ENCODE peak calls at places on chromosome 12, in seven cellular contexts. One of them, this sample, is unnamed.

GRCh38 chr12:55651314-55651703 is 14.6 kb downstream of the OR10P1 start:
- DNase-seq in stimulated activated CD8-positive, alpha-beta memory T cell treated with anti-CD3 and anti-CD28 coated beads, Interleukin-4, amount 100 ng/mL, for 1 hour: no peak
- DNase-seq in stimulated activated effector memory CD8-positive, alpha-beta T cell treated with anti-CD3 and anti-CD28 coated beads, Interleukin-12 subunit alpha, Interleukin-12 subunit beta, amount 100 ng/mL, for 72 hours: no peak
- DNase-seq in stimulated activated CD4-positive, alpha-beta T cell treated with anti-CD3 and anti-CD28 coated beads, TNF-alpha, amount 100 ng/mL, for 1 hour: no peak
- DNase-seq in LoVo: no peak
- DNase-seq in left ventricle myocardium inferior: no peak
- DNase-seq in NCI-H2081: no peak
- DNase-seq in this sample: no peak

GRCh38 chr12:101647711-101648110 is 49.7 kb upstream of the CHPT1 start:
- DNase-seq in stimulated activated CD8-positive, alpha-beta memory T cell treated with anti-CD3 and anti-CD28 coated beads, Interleukin-4, amount 100 ng/mL, for 1 hour: no peak
- DNase-seq in stimulated activated effector memory CD8-positive, alpha-beta T cell treated with anti-CD3 and anti-CD28 coated beads, Interleukin-12 subunit alpha, Interleukin-12 subunit beta, amount 100 ng/mL, for 72 hours: no peak
- DNase-seq in stimulated activated CD4-positive, alpha-beta T cell treated with anti-CD3 and anti-CD28 coated beads, TNF-alpha, amount 100 ng/mL, for 1 hour: no peak
- DNase-seq in LoVo: no peak
- DNase-seq in left ventricle myocardium inferior: no peak
- DNase-seq in NCI-H2081: no peak
- DNase-seq in this sample: no peak

GRCh38 chr12:53703746-53704145 is 23.5 kb downstream of the CALCOCO1 start:
- DNase-seq in stimulated activated CD8-positive, alpha-beta memory T cell treated with anti-CD3 and anti-CD28 coated beads, Interleukin-4, amount 100 ng/mL, for 1 hour: no peak
- DNase-seq in stimulated activated effector memory CD8-positive, alpha-beta T cell treated with anti-CD3 and anti-CD28 coated beads, Interleukin-12 subunit alpha, Interleukin-12 subunit beta, amount 100 ng/mL, for 72 hours: no peak
- DNase-seq in stimulated activated CD4-positive, alpha-beta T cell treated with anti-CD3 and anti-CD28 coated beads, TNF-alpha, amount 100 ng/mL, for 1 hour: no peak
- DNase-seq in LoVo: no peak
- DNase-seq in left ventricle myocardium inferior: no peak
- DNase-seq in NCI-H2081: no peak
- DNase-seq in this sample: no peak

GRCh38 chr12:47267571-47267970 is 187.8 kb upstream of the AMIGO2 start:
- DNase-seq in stimulated activated CD8-positive, alpha-beta memory T cell treated with anti-CD3 and anti-CD28 coated beads, Interleukin-4, amount 100 ng/mL, for 1 hour: no peak
- DNase-seq in stimulated activated effector memory CD8-positive, alpha-beta T cell treated with anti-CD3 and anti-CD28 coated beads, Interleukin-12 subunit alpha, Interleukin-12 subunit beta, amount 100 ng/mL, for 72 hours: no peak
- DNase-seq in stimulated activated CD4-positive, alpha-beta T cell treated with anti-CD3 and anti-CD28 coated beads, TNF-alpha, amount 100 ng/mL, for 1 hour: no peak
- DNase-seq in LoVo: no peak
- DNase-seq in left ventricle myocardium inferior: no peak
- DNase-seq in NCI-H2081: no peak
- DNase-seq in this sample: no peak

GRCh38 chr12:65403188-65403587 is 124.7 kb downstream of the MSRB3 start:
- DNase-seq in stimulated activated CD8-positive, alpha-beta memory T cell treated with anti-CD3 and anti-CD28 coated beads, Interleukin-4, amount 100 ng/mL, for 1 hour: no peak
- DNase-seq in stimulated activated effector memory CD8-positive, alpha-beta T cell treated with anti-CD3 and anti-CD28 coated beads, Interleukin-12 subunit alpha, Interleukin-12 subunit beta, amount 100 ng/mL, for 72 hours: no peak
- DNase-seq in stimulated activated CD4-positive, alpha-beta T cell treated with anti-CD3 and anti-CD28 coated beads, TNF-alpha, amount 100 ng/mL, for 1 hour: no peak
- DNase-seq in LoVo: no peak
- DNase-seq in left ventricle myocardium inferior: no peak
- DNase-seq in NCI-H2081: no peak
- DNase-seq in this sample: no peak

GRCh38 chr12:30795410-30795659 is 40.6 kb upstream of the CAPRIN2 start:
- DNase-seq in stimulated activated CD8-positive, alpha-beta memory T cell treated with anti-CD3 and anti-CD28 coated beads, Interleukin-4, amount 100 ng/mL, for 1 hour: no peak
- DNase-seq in stimulated activated effector memory CD8-positive, alpha-beta T cell treated with anti-CD3 and anti-CD28 coated beads, Interleukin-12 subunit alpha, Interleukin-12 subunit beta, amount 100 ng/mL, for 72 hours: peak
- DNase-seq in stimulated activated CD4-positive, alpha-beta T cell treated with anti-CD3 and anti-CD28 coated beads, TNF-alpha, amount 100 ng/mL, for 1 hour: no peak
- DNase-seq in LoVo: no peak
- DNase-seq in left ventricle myocardium inferior: no peak
- DNase-seq in NCI-H2081: no peak
- DNase-seq in this sample: no peak

GRCh38 chr12:6236641-6236940 is 36.4 kb downstream of the CD9 start:
- DNase-seq in stimulated activated CD8-positive, alpha-beta memory T cell treated with anti-CD3 and anti-CD28 coated beads, Interleukin-4, amount 100 ng/mL, for 1 hour: no peak
- DNase-seq in stimulated activated effector memory CD8-positive, alpha-beta T cell treated with anti-CD3 and anti-CD28 coated beads, Interleukin-12 subunit alpha, Interleukin-12 subunit beta, amount 100 ng/mL, for 72 hours: no peak
- DNase-seq in stimulated activated CD4-positive, alpha-beta T cell treated with anti-CD3 and anti-CD28 coated beads, TNF-alpha, amount 100 ng/mL, for 1 hour: no peak
- DNase-seq in LoVo: no peak
- DNase-seq in left ventricle myocardium inferior: no peak
- DNase-seq in NCI-H2081: no peak
- DNase-seq in this sample: no peak

GRCh38 chr12:121376754-121377697 is 22.9 kb upstream of the RNF34 start:
- DNase-seq in stimulated activated CD8-positive, alpha-beta memory T cell treated with anti-CD3 and anti-CD28 coated beads, Interleukin-4, amount 100 ng/mL, for 1 hour: no peak
- DNase-seq in stimulated activated effector memory CD8-positive, alpha-beta T cell treated with anti-CD3 and anti-CD28 coated beads, Interleukin-12 subunit alpha, Interleukin-12 subunit beta, amount 100 ng/mL, for 72 hours: no peak
- DNase-seq in stimulated activated CD4-positive, alpha-beta T cell treated with anti-CD3 and anti-CD28 coated beads, TNF-alpha, amount 100 ng/mL, for 1 hour: no peak
- DNase-seq in LoVo: peak
- DNase-seq in left ventricle myocardium inferior: no peak
- DNase-seq in NCI-H2081: no peak
- DNase-seq in this sample: no peak

GRCh38 chr12:42798811-42799438 is 209.4 kb upstream of the PRICKLE1 start:
- DNase-seq in stimulated activated CD8-positive, alpha-beta memory T cell treated with anti-CD3 and anti-CD28 coated beads, Interleukin-4, amount 100 ng/mL, for 1 hour: no peak
- DNase-seq in stimulated activated effector memory CD8-positive, alpha-beta T cell treated with anti-CD3 and anti-CD28 coated beads, Interleukin-12 subunit alpha, Interleukin-12 subunit beta, amount 100 ng/mL, for 72 hours: no peak
- DNase-seq in stimulated activated CD4-positive, alpha-beta T cell treated with anti-CD3 and anti-CD28 coated beads, TNF-alpha, amount 100 ng/mL, for 1 hour: no peak
- DNase-seq in LoVo: no peak
- DNase-seq in left ventricle myocardium inferior: no peak
- DNase-seq in NCI-H2081: no peak
- DNase-seq in this sample: no peak

GRCh38 chr12:120474092-120474960 is 4.8 kb upstream of the SRSF9 start:
- DNase-seq in stimulated activated CD8-positive, alpha-beta memory T cell treated with anti-CD3 and anti-CD28 coated beads, Interleukin-4, amount 100 ng/mL, for 1 hour: no peak
- DNase-seq in stimulated activated effector memory CD8-positive, alpha-beta T cell treated with anti-CD3 and anti-CD28 coated beads, Interleukin-12 subunit alpha, Interleukin-12 subunit beta, amount 100 ng/mL, for 72 hours: no peak
- DNase-seq in stimulated activated CD4-positive, alpha-beta T cell treated with anti-CD3 and anti-CD28 coated beads, TNF-alpha, amount 100 ng/mL, for 1 hour: no peak
- DNase-seq in LoVo: peak
- DNase-seq in left ventricle myocardium inferior: no peak
- DNase-seq in NCI-H2081: peak
- DNase-seq in this sample: no peak

GRCh38 chr12:128818065-128819022 is 5.4 kb downstream of the SLC15A4 start:
- DNase-seq in stimulated activated CD8-positive, alpha-beta memory T cell treated with anti-CD3 and anti-CD28 coated beads, Interleukin-4, amount 100 ng/mL, for 1 hour: no peak
- DNase-seq in stimulated activated effector memory CD8-positive, alpha-beta T cell treated with anti-CD3 and anti-CD28 coated beads, Interleukin-12 subunit alpha, Interleukin-12 subunit beta, amount 100 ng/mL, for 72 hours: no peak
- DNase-seq in stimulated activated CD4-positive, alpha-beta T cell treated with anti-CD3 and anti-CD28 coated beads, TNF-alpha, amount 100 ng/mL, for 1 hour: no peak
- DNase-seq in LoVo: peak
- DNase-seq in left ventricle myocardium inferior: no peak
- DNase-seq in NCI-H2081: no peak
- DNase-seq in this sample: no peak

GRCh38 chr12:54546511-54546910 is 2.9 kb upstream of the PDE1B start:
- DNase-seq in stimulated activated CD8-positive, alpha-beta memory T cell treated with anti-CD3 and anti-CD28 coated beads, Interleukin-4, amount 100 ng/mL, for 1 hour: no peak
- DNase-seq in stimulated activated effector memory CD8-positive, alpha-beta T cell treated with anti-CD3 and anti-CD28 coated beads, Interleukin-12 subunit alpha, Interleukin-12 subunit beta, amount 100 ng/mL, for 72 hours: no peak
- DNase-seq in stimulated activated CD4-positive, alpha-beta T cell treated with anti-CD3 and anti-CD28 coated beads, TNF-alpha, amount 100 ng/mL, for 1 hour: no peak
- DNase-seq in LoVo: no peak
- DNase-seq in left ventricle myocardium inferior: no peak
- DNase-seq in NCI-H2081: no peak
- DNase-seq in this sample: no peak

GRCh38 chr12:42166501-42166900 is 21.8 kb upstream of the GXYLT1 start:
- DNase-seq in stimulated activated CD8-positive, alpha-beta memory T cell treated with anti-CD3 and anti-CD28 coated beads, Interleukin-4, amount 100 ng/mL, for 1 hour: no peak
- DNase-seq in stimulated activated effector memory CD8-positive, alpha-beta T cell treated with anti-CD3 and anti-CD28 coated beads, Interleukin-12 subunit alpha, Interleukin-12 subunit beta, amount 100 ng/mL, for 72 hours: no peak
- DNase-seq in stimulated activated CD4-positive, alpha-beta T cell treated with anti-CD3 and anti-CD28 coated beads, TNF-alpha, amount 100 ng/mL, for 1 hour: no peak
- DNase-seq in LoVo: no peak
- DNase-seq in left ventricle myocardium inferior: no peak
- DNase-seq in NCI-H2081: no peak
- DNase-seq in this sample: no peak

GRCh38 chr12:6089041-6089823 is 35.2 kb downstream of the VWF start:
- DNase-seq in stimulated activated CD8-positive, alpha-beta memory T cell treated with anti-CD3 and anti-CD28 coated beads, Interleukin-4, amount 100 ng/mL, for 1 hour: no peak
- DNase-seq in stimulated activated effector memory CD8-positive, alpha-beta T cell treated with anti-CD3 and anti-CD28 coated beads, Interleukin-12 subunit alpha, Interleukin-12 subunit beta, amount 100 ng/mL, for 72 hours: no peak
- DNase-seq in stimulated activated CD4-positive, alpha-beta T cell treated with anti-CD3 and anti-CD28 coated beads, TNF-alpha, amount 100 ng/mL, for 1 hour: no peak
- DNase-seq in LoVo: peak
- DNase-seq in left ventricle myocardium inferior: no peak
- DNase-seq in NCI-H2081: no peak
- DNase-seq in this sample: no peak

GRCh38 chr12:42017036-42017435 is 127.6 kb downstream of the GXYLT1 start:
- DNase-seq in stimulated activated CD8-positive, alpha-beta memory T cell treated with anti-CD3 and anti-CD28 coated beads, Interleukin-4, amount 100 ng/mL, for 1 hour: no peak
- DNase-seq in stimulated activated effector memory CD8-positive, alpha-beta T cell treated with anti-CD3 and anti-CD28 coated beads, Interleukin-12 subunit alpha, Interleukin-12 subunit beta, amount 100 ng/mL, for 72 hours: no peak
- DNase-seq in stimulated activated CD4-positive, alpha-beta T cell treated with anti-CD3 and anti-CD28 coated beads, TNF-alpha, amount 100 ng/mL, for 1 hour: no peak
- DNase-seq in LoVo: no peak
- DNase-seq in left ventricle myocardium inferior: no peak
- DNase-seq in NCI-H2081: no peak
- DNase-seq in this sample: no peak

GRCh38 chr12:2819810-2820209 is 7.3 kb downstream of the ITFG2 start:
- DNase-seq in stimulated activated CD8-positive, alpha-beta memory T cell treated with anti-CD3 and anti-CD28 coated beads, Interleukin-4, amount 100 ng/mL, for 1 hour: no peak
- DNase-seq in stimulated activated effector memory CD8-positive, alpha-beta T cell treated with anti-CD3 and anti-CD28 coated beads, Interleukin-12 subunit alpha, Interleukin-12 subunit beta, amount 100 ng/mL, for 72 hours: no peak
- DNase-seq in stimulated activated CD4-positive, alpha-beta T cell treated with anti-CD3 and anti-CD28 coated beads, TNF-alpha, amount 100 ng/mL, for 1 hour: no peak
- DNase-seq in LoVo: no peak
- DNase-seq in left ventricle myocardium inferior: no peak
- DNase-seq in NCI-H2081: no peak
- DNase-seq in this sample: no peak

GRCh38 chr12:23253191-23253590 is 628.2 kb downstream of the ETNK1 start:
- DNase-seq in stimulated activated CD8-positive, alpha-beta memory T cell treated with anti-CD3 and anti-CD28 coated beads, Interleukin-4, amount 100 ng/mL, for 1 hour: no peak
- DNase-seq in stimulated activated effector memory CD8-positive, alpha-beta T cell treated with anti-CD3 and anti-CD28 coated beads, Interleukin-12 subunit alpha, Interleukin-12 subunit beta, amount 100 ng/mL, for 72 hours: no peak
- DNase-seq in stimulated activated CD4-positive, alpha-beta T cell treated with anti-CD3 and anti-CD28 coated beads, TNF-alpha, amount 100 ng/mL, for 1 hour: no peak
- DNase-seq in LoVo: no peak
- DNase-seq in left ventricle myocardium inferior: no peak
- DNase-seq in NCI-H2081: no peak
- DNase-seq in this sample: no peak

GRCh38 chr12:131774576-131774975 is 53.6 kb upstream of the MMP17 start:
- DNase-seq in stimulated activated CD8-positive, alpha-beta memory T cell treated with anti-CD3 and anti-CD28 coated beads, Interleukin-4, amount 100 ng/mL, for 1 hour: no peak
- DNase-seq in stimulated activated effector memory CD8-positive, alpha-beta T cell treated with anti-CD3 and anti-CD28 coated beads, Interleukin-12 subunit alpha, Interleukin-12 subunit beta, amount 100 ng/mL, for 72 hours: no peak
- DNase-seq in stimulated activated CD4-positive, alpha-beta T cell treated with anti-CD3 and anti-CD28 coated beads, TNF-alpha, amount 100 ng/mL, for 1 hour: no peak
- DNase-seq in LoVo: no peak
- DNase-seq in left ventricle myocardium inferior: no peak
- DNase-seq in NCI-H2081: no peak
- DNase-seq in this sample: no peak

GRCh38 chr12:116332705-116333380 is 55.4 kb upstream of the MED13L start:
- DNase-seq in stimulated activated CD8-positive, alpha-beta memory T cell treated with anti-CD3 and anti-CD28 coated beads, Interleukin-4, amount 100 ng/mL, for 1 hour: no peak
- DNase-seq in stimulated activated effector memory CD8-positive, alpha-beta T cell treated with anti-CD3 and anti-CD28 coated beads, Interleukin-12 subunit alpha, Interleukin-12 subunit beta, amount 100 ng/mL, for 72 hours: no peak
- DNase-seq in stimulated activated CD4-positive, alpha-beta T cell treated with anti-CD3 and anti-CD28 coated beads, TNF-alpha, amount 100 ng/mL, for 1 hour: no peak
- DNase-seq in LoVo: no peak
- DNase-seq in left ventricle myocardium inferior: no peak
- DNase-seq in NCI-H2081: no peak
- DNase-seq in this sample: no peak

GRCh38 chr12:124790650-124791400 is 72.8 kb downstream of the SCARB1 start:
- DNase-seq in stimulated activated CD8-positive, alpha-beta memory T cell treated with anti-CD3 and anti-CD28 coated beads, Interleukin-4, amount 100 ng/mL, for 1 hour: no peak
- DNase-seq in stimulated activated effector memory CD8-positive, alpha-beta T cell treated with anti-CD3 and anti-CD28 coated beads, Interleukin-12 subunit alpha, Interleukin-12 subunit beta, amount 100 ng/mL, for 72 hours: no peak
- DNase-seq in stimulated activated CD4-positive, alpha-beta T cell treated with anti-CD3 and anti-CD28 coated beads, TNF-alpha, amount 100 ng/mL, for 1 hour: no peak
- DNase-seq in LoVo: no peak
- DNase-seq in left ventricle myocardium inferior: no peak
- DNase-seq in NCI-H2081: no peak
- DNase-seq in this sample: no peak

GRCh38 chr12:52050771-52051541 is at the start of gene NR4A1:
- DNase-seq in stimulated activated CD8-positive, alpha-beta memory T cell treated with anti-CD3 and anti-CD28 coated beads, Interleukin-4, amount 100 ng/mL, for 1 hour: peak
- DNase-seq in stimulated activated effector memory CD8-positive, alpha-beta T cell treated with anti-CD3 and anti-CD28 coated beads, Interleukin-12 subunit alpha, Interleukin-12 subunit beta, amount 100 ng/mL, for 72 hours: peak
- DNase-seq in stimulated activated CD4-positive, alpha-beta T cell treated with anti-CD3 and anti-CD28 coated beads, TNF-alpha, amount 100 ng/mL, for 1 hour: peak
- DNase-seq in LoVo: peak
- DNase-seq in left ventricle myocardium inferior: peak
- DNase-seq in NCI-H2081: peak
- DNase-seq in this sample: peak

GRCh38 chr12:124862768-124863408 is 776 bp downstream of the SCARB1 start:
- DNase-seq in stimulated activated CD8-positive, alpha-beta memory T cell treated with anti-CD3 and anti-CD28 coated beads, Interleukin-4, amount 100 ng/mL, for 1 hour: no peak
- DNase-seq in stimulated activated effector memory CD8-positive, alpha-beta T cell treated with anti-CD3 and anti-CD28 coated beads, Interleukin-12 subunit alpha, Interleukin-12 subunit beta, amount 100 ng/mL, for 72 hours: peak
- DNase-seq in stimulated activated CD4-positive, alpha-beta T cell treated with anti-CD3 and anti-CD28 coated beads, TNF-alpha, amount 100 ng/mL, for 1 hour: no peak
- DNase-seq in LoVo: peak
- DNase-seq in left ventricle myocardium inferior: no peak
- DNase-seq in NCI-H2081: peak
- DNase-seq in this sample: no peak

GRCh38 chr12:93892431-93893210 is 215.4 kb downstream of the CRADD start:
- DNase-seq in stimulated activated CD8-positive, alpha-beta memory T cell treated with anti-CD3 and anti-CD28 coated beads, Interleukin-4, amount 100 ng/mL, for 1 hour: no peak
- DNase-seq in stimulated activated effector memory CD8-positive, alpha-beta T cell treated with anti-CD3 and anti-CD28 coated beads, Interleukin-12 subunit alpha, Interleukin-12 subunit beta, amount 100 ng/mL, for 72 hours: no peak
- DNase-seq in stimulated activated CD4-positive, alpha-beta T cell treated with anti-CD3 and anti-CD28 coated beads, TNF-alpha, amount 100 ng/mL, for 1 hour: no peak
- DNase-seq in LoVo: no peak
- DNase-seq in left ventricle myocardium inferior: no peak
- DNase-seq in NCI-H2081: no peak
- DNase-seq in this sample: no peak

GRCh38 chr12:102351326-102351725 is 129.0 kb downstream of the IGF1 start:
- DNase-seq in stimulated activated CD8-positive, alpha-beta memory T cell treated with anti-CD3 and anti-CD28 coated beads, Interleukin-4, amount 100 ng/mL, for 1 hour: no peak
- DNase-seq in stimulated activated effector memory CD8-positive, alpha-beta T cell treated with anti-CD3 and anti-CD28 coated beads, Interleukin-12 subunit alpha, Interleukin-12 subunit beta, amount 100 ng/mL, for 72 hours: no peak
- DNase-seq in stimulated activated CD4-positive, alpha-beta T cell treated with anti-CD3 and anti-CD28 coated beads, TNF-alpha, amount 100 ng/mL, for 1 hour: no peak
- DNase-seq in LoVo: no peak
- DNase-seq in left ventricle myocardium inferior: no peak
- DNase-seq in NCI-H2081: no peak
- DNase-seq in this sample: no peak

GRCh38 chr12:15688838-15689237 is 100.3 kb downstream of the EPS8 start:
- DNase-seq in stimulated activated CD8-positive, alpha-beta memory T cell treated with anti-CD3 and anti-CD28 coated beads, Interleukin-4, amount 100 ng/mL, for 1 hour: no peak
- DNase-seq in stimulated activated effector memory CD8-positive, alpha-beta T cell treated with anti-CD3 and anti-CD28 coated beads, Interleukin-12 subunit alpha, Interleukin-12 subunit beta, amount 100 ng/mL, for 72 hours: no peak
- DNase-seq in stimulated activated CD4-positive, alpha-beta T cell treated with anti-CD3 and anti-CD28 coated beads, TNF-alpha, amount 100 ng/mL, for 1 hour: no peak
- DNase-seq in LoVo: no peak
- DNase-seq in left ventricle myocardium inferior: no peak
- DNase-seq in NCI-H2081: no peak
- DNase-seq in this sample: no peak

GRCh38 chr12:69880566-69880965 is 55.5 kb downstream of the MYRFL start:
- DNase-seq in stimulated activated CD8-positive, alpha-beta memory T cell treated with anti-CD3 and anti-CD28 coated beads, Interleukin-4, amount 100 ng/mL, for 1 hour: no peak
- DNase-seq in stimulated activated effector memory CD8-positive, alpha-beta T cell treated with anti-CD3 and anti-CD28 coated beads, Interleukin-12 subunit alpha, Interleukin-12 subunit beta, amount 100 ng/mL, for 72 hours: no peak
- DNase-seq in stimulated activated CD4-positive, alpha-beta T cell treated with anti-CD3 and anti-CD28 coated beads, TNF-alpha, amount 100 ng/mL, for 1 hour: no peak
- DNase-seq in LoVo: no peak
- DNase-seq in left ventricle myocardium inferior: no peak
- DNase-seq in NCI-H2081: no peak
- DNase-seq in this sample: no peak

GRCh38 chr12:22765731-22766130 is 140.8 kb downstream of the ETNK1 start:
- DNase-seq in stimulated activated CD8-positive, alpha-beta memory T cell treated with anti-CD3 and anti-CD28 coated beads, Interleukin-4, amount 100 ng/mL, for 1 hour: no peak
- DNase-seq in stimulated activated effector memory CD8-positive, alpha-beta T cell treated with anti-CD3 and anti-CD28 coated beads, Interleukin-12 subunit alpha, Interleukin-12 subunit beta, amount 100 ng/mL, for 72 hours: no peak
- DNase-seq in stimulated activated CD4-positive, alpha-beta T cell treated with anti-CD3 and anti-CD28 coated beads, TNF-alpha, amount 100 ng/mL, for 1 hour: no peak
- DNase-seq in LoVo: no peak
- DNase-seq in left ventricle myocardium inferior: no peak
- DNase-seq in NCI-H2081: no peak
- DNase-seq in this sample: no peak

GRCh38 chr12:66002812-66003211 is 127.7 kb downstream of the LLPH start:
- DNase-seq in stimulated activated CD8-positive, alpha-beta memory T cell treated with anti-CD3 and anti-CD28 coated beads, Interleukin-4, amount 100 ng/mL, for 1 hour: no peak
- DNase-seq in stimulated activated effector memory CD8-positive, alpha-beta T cell treated with anti-CD3 and anti-CD28 coated beads, Interleukin-12 subunit alpha, Interleukin-12 subunit beta, amount 100 ng/mL, for 72 hours: no peak
- DNase-seq in stimulated activated CD4-positive, alpha-beta T cell treated with anti-CD3 and anti-CD28 coated beads, TNF-alpha, amount 100 ng/mL, for 1 hour: no peak
- DNase-seq in LoVo: no peak
- DNase-seq in left ventricle myocardium inferior: no peak
- DNase-seq in NCI-H2081: no peak
- DNase-seq in this sample: no peak

GRCh38 chr12:49059385-49060232 is 985 bp downstream of the KMT2D start:
- DNase-seq in stimulated activated CD8-positive, alpha-beta memory T cell treated with anti-CD3 and anti-CD28 coated beads, Interleukin-4, amount 100 ng/mL, for 1 hour: no peak
- DNase-seq in stimulated activated effector memory CD8-positive, alpha-beta T cell treated with anti-CD3 and anti-CD28 coated beads, Interleukin-12 subunit alpha, Interleukin-12 subunit beta, amount 100 ng/mL, for 72 hours: peak
- DNase-seq in stimulated activated CD4-positive, alpha-beta T cell treated with anti-CD3 and anti-CD28 coated beads, TNF-alpha, amount 100 ng/mL, for 1 hour: no peak
- DNase-seq in LoVo: no peak
- DNase-seq in left ventricle myocardium inferior: no peak
- DNase-seq in NCI-H2081: peak
- DNase-seq in this sample: peak

GRCh38 chr12:100031821-100032220 is 47.1 kb upstream of the ANKS1B start:
- DNase-seq in stimulated activated CD8-positive, alpha-beta memory T cell treated with anti-CD3 and anti-CD28 coated beads, Interleukin-4, amount 100 ng/mL, for 1 hour: no peak
- DNase-seq in stimulated activated effector memory CD8-positive, alpha-beta T cell treated with anti-CD3 and anti-CD28 coated beads, Interleukin-12 subunit alpha, Interleukin-12 subunit beta, amount 100 ng/mL, for 72 hours: no peak
- DNase-seq in stimulated activated CD4-positive, alpha-beta T cell treated with anti-CD3 and anti-CD28 coated beads, TNF-alpha, amount 100 ng/mL, for 1 hour: no peak
- DNase-seq in LoVo: no peak
- DNase-seq in left ventricle myocardium inferior: no peak
- DNase-seq in NCI-H2081: no peak
- DNase-seq in this sample: no peak

GRCh38 chr12:57173089-57173488 is 25.7 kb upstream of the LRP1-AS start:
- DNase-seq in stimulated activated CD8-positive, alpha-beta memory T cell treated with anti-CD3 and anti-CD28 coated beads, Interleukin-4, amount 100 ng/mL, for 1 hour: no peak
- DNase-seq in stimulated activated effector memory CD8-positive, alpha-beta T cell treated with anti-CD3 and anti-CD28 coated beads, Interleukin-12 subunit alpha, Interleukin-12 subunit beta, amount 100 ng/mL, for 72 hours: no peak
- DNase-seq in stimulated activated CD4-positive, alpha-beta T cell treated with anti-CD3 and anti-CD28 coated beads, TNF-alpha, amount 100 ng/mL, for 1 hour: no peak
- DNase-seq in LoVo: no peak
- DNase-seq in left ventricle myocardium inferior: no peak
- DNase-seq in NCI-H2081: no peak
- DNase-seq in this sample: no peak

GRCh38 chr12:94162108-94162507 is 13.7 kb downstream of the PLXNC1 start:
- DNase-seq in stimulated activated CD8-positive, alpha-beta memory T cell treated with anti-CD3 and anti-CD28 coated beads, Interleukin-4, amount 100 ng/mL, for 1 hour: no peak
- DNase-seq in stimulated activated effector memory CD8-positive, alpha-beta T cell treated with anti-CD3 and anti-CD28 coated beads, Interleukin-12 subunit alpha, Interleukin-12 subunit beta, amount 100 ng/mL, for 72 hours: no peak
- DNase-seq in stimulated activated CD4-positive, alpha-beta T cell treated with anti-CD3 and anti-CD28 coated beads, TNF-alpha, amount 100 ng/mL, for 1 hour: no peak
- DNase-seq in LoVo: no peak
- DNase-seq in left ventricle myocardium inferior: no peak
- DNase-seq in NCI-H2081: no peak
- DNase-seq in this sample: no peak

GRCh38 chr12:106767954-106768501 is 6.5 kb upstream of the RIC8B start:
- DNase-seq in stimulated activated CD8-positive, alpha-beta memory T cell treated with anti-CD3 and anti-CD28 coated beads, Interleukin-4, amount 100 ng/mL, for 1 hour: no peak
- DNase-seq in stimulated activated effector memory CD8-positive, alpha-beta T cell treated with anti-CD3 and anti-CD28 coated beads, Interleukin-12 subunit alpha, Interleukin-12 subunit beta, amount 100 ng/mL, for 72 hours: no peak
- DNase-seq in stimulated activated CD4-positive, alpha-beta T cell treated with anti-CD3 and anti-CD28 coated beads, TNF-alpha, amount 100 ng/mL, for 1 hour: no peak
- DNase-seq in LoVo: no peak
- DNase-seq in left ventricle myocardium inferior: no peak
- DNase-seq in NCI-H2081: no peak
- DNase-seq in this sample: no peak

GRCh38 chr12:97168804-97169203 is 261.7 kb downstream of the NEDD1 start:
- DNase-seq in stimulated activated CD8-positive, alpha-beta memory T cell treated with anti-CD3 and anti-CD28 coated beads, Interleukin-4, amount 100 ng/mL, for 1 hour: no peak
- DNase-seq in stimulated activated effector memory CD8-positive, alpha-beta T cell treated with anti-CD3 and anti-CD28 coated beads, Interleukin-12 subunit alpha, Interleukin-12 subunit beta, amount 100 ng/mL, for 72 hours: no peak
- DNase-seq in stimulated activated CD4-positive, alpha-beta T cell treated with anti-CD3 and anti-CD28 coated beads, TNF-alpha, amount 100 ng/mL, for 1 hour: no peak
- DNase-seq in LoVo: no peak
- DNase-seq in left ventricle myocardium inferior: no peak
- DNase-seq in NCI-H2081: peak
- DNase-seq in this sample: no peak

This sample was measured in progenitor cell of endocrine pancreas.